ENCODE peak calls at places on chromosomes 2 and 18, in seven cellular contexts. N, C, A, L, K, E and U are unnamed samples.

GRCh38 chr2:43453771-43454170 is 142.1 kb downstream of the THADA start:
- DNase-seq in N (no peak), C (no peak), A (no peak), L (no peak), K (no peak), E (no peak), U (no peak)

GRCh38 chr2:136057023-136057801 is 60.7 kb downstream of the CXCR4 start:
- DNase-seq in N (no peak), C (no peak), A (no peak), L (no peak), K (no peak), E (no peak), U (no peak)

GRCh38 chr2:172489682-172490081 is 62.3 kb downstream of the ITGA6 start:
- DNase-seq in N (peak; percentile 27), C (no peak), A (no peak), L (peak; percentile 30), K (no peak), E (no peak), U (no peak)

GRCh38 chr2:109609352-109610024 is 4.3 kb downstream of the SEPTIN10 start:
- DNase-seq in N (peak; percentile 73), C (no peak), A (no peak), L (peak; percentile 69), K (no peak), E (no peak), U (peak; percentile 39)

GRCh38 chr18:56021136-56021813 is 433.3 kb upstream of the TCF4 start:
- DNase-seq in N (peak; percentile 14), C (no peak), A (no peak), L (peak; percentile 51), K (no peak), E (no peak), U (no peak)

GRCh38 chr2:145380436-145381017 is 860.6 kb upstream of the ZEB2 start:
- DNase-seq in N (peak; percentile 78), C (no peak), A (no peak), L (peak; percentile 71), K (no peak), E (no peak), U (peak; percentile 96)

GRCh38 chr2:239793851-239794250 is 231.3 kb downstream of the NDUFA10 start:
- DNase-seq in N (no peak), C (no peak), A (no peak), L (no peak), K (no peak), E (no peak), U (no peak)

GRCh38 chr18:7737483-7737882 is 170.4 kb downstream of the PTPRM start:
- DNase-seq in N (no peak), C (no peak), A (no peak), L (no peak), K (no peak), E (no peak), U (no peak)

GRCh38 chr2:39772812-39773152 is 6.3 kb downstream of the THUMPD2 start:
- DNase-seq in N (no peak), C (no peak), A (no peak), L (no peak), K (no peak), E (no peak), U (no peak)

GRCh38 chr2:217756375-217757107 is 246.3 kb downstream of the TNS1 start:
- DNase-seq in N (peak; percentile 49), C (peak; percentile 87), A (peak; percentile 87), L (peak; percentile 64), K (peak; percentile 87), E (peak; percentile 73), U (peak; percentile 35)

GRCh38 chr2:189982777-189983394 is 79.6 kb downstream of the MSTN start:
- DNase-seq in N (peak; percentile 4), C (no peak), A (no peak), L (no peak), K (no peak), E (no peak), U (peak; percentile 17)
- TF ChIP-seq CTCF in N (peak; percentile 56), C (peak; percentile 25), A (no peak), L (peak; percentile 23), K (peak; percentile 60), E (peak; percentile 14), U (peak; percentile 28)

GRCh38 chr2:182715896-182716664 is at the start of gene DNAJC10:
- DNase-seq in N (peak; percentile 90), C (peak; percentile 83), A (peak; percentile 90), L (peak; percentile 93), K (peak; percentile 93), E (peak; percentile 88), U (peak; percentile 85)
- TF ChIP-seq CTCF in N (no peak), C (no peak), A (no peak), L (no peak), K (peak; percentile 3), E (no peak), U (no peak)

GRCh38 chr2:208101716-208102631 is 22.4 kb downstream of the CRYGD start:
- DNase-seq in N (peak; percentile 57), C (no peak), A (no peak), L (peak; percentile 18), K (no peak), E (no peak), U (peak; percentile 37)
- TF ChIP-seq CTCF in N (peak; percentile 56), C (peak; percentile 59), A (no peak), L (peak; percentile 27), K (peak; percentile 44), E (no peak), U (peak; percentile 30)

GRCh38 chr2:149906871-149907270 is 319.3 kb upstream of the MMADHC start:
- DNase-seq in N (no peak), C (no peak), A (no peak), L (no peak), K (no peak), E (no peak), U (no peak)
- TF ChIP-seq CTCF in N (no peak), C (no peak), A (no peak), L (no peak), K (no peak), E (no peak), U (no peak)

GRCh38 chr2:157793053-157793612 is 83.0 kb downstream of the ACVR1 start:
- DNase-seq in N (peak; percentile 24), C (no peak), A (no peak), L (no peak), K (no peak), E (no peak), U (no peak)
- TF ChIP-seq CTCF in N (peak; percentile 44), C (peak; percentile 43), A (no peak), L (peak; percentile 25), K (peak; percentile 26), E (no peak), U (no peak)

GRCh38 chr2:126115975-126116374 is 540.0 kb upstream of the GYPC start:
- DNase-seq in N (no peak), C (no peak), A (no peak), L (no peak), K (no peak), E (no peak), U (no peak)
- TF ChIP-seq CTCF in N (no peak), C (no peak), A (no peak), L (no peak), K (no peak), E (no peak), U (no peak)